ENCODE peak calls at places on chromosomes 12 and 14, in ten cellular contexts. One of them, this sample, is unnamed.

GRCh38 chr14:85529803-85530574 is at the start of gene FLRT2:
- DNase-seq in GM04504: peak; percentile 58
- DNase-seq in amniotic stem cell: peak; percentile 70
- DNase-seq in stimulated activated CD4-positive, alpha-beta T cell treated with anti-CD3 and anti-CD28 coated beads, Interleukin-15, amount 100 ng/mL, for 24 hours: peak; percentile 11
- DNase-seq in stimulated activated naive CD8-positive, alpha-beta T cell treated with anti-CD3 and anti-CD28 coated beads, Interleukin-15, Interleukin-2, amounts not matched to agents 100 U/mL and 50 U/mL, for 24 hours: peak; percentile 3
- DNase-seq in ACHN: no peak
- DNase-seq in Caco-2: no peak
- DNase-seq in WTC11: peak; percentile 33
- DNase-seq in RPMI7951: peak; percentile 76
- DNase-seq in keratinocyte: no peak
- DNase-seq in this sample: peak; percentile 57

GRCh38 chr12:31035944-31036665 is 37.6 kb upstream of the DDX11 start:
- DNase-seq in GM04504: no peak
- DNase-seq in amniotic stem cell: no peak
- DNase-seq in stimulated activated CD4-positive, alpha-beta T cell treated with anti-CD3 and anti-CD28 coated beads, Interleukin-15, amount 100 ng/mL, for 24 hours: no peak
- DNase-seq in stimulated activated naive CD8-positive, alpha-beta T cell treated with anti-CD3 and anti-CD28 coated beads, Interleukin-15, Interleukin-2, amounts not matched to agents 100 U/mL and 50 U/mL, for 24 hours: no peak
- DNase-seq in ACHN: no peak
- DNase-seq in Caco-2: no peak
- DNase-seq in WTC11: no peak
- DNase-seq in RPMI7951: no peak
- DNase-seq in keratinocyte: no peak
- DNase-seq in this sample: no peak

GRCh38 chr12:6202331-6202730 is 2.1 kb downstream of the CD9 start:
- DNase-seq in GM04504: no peak
- DNase-seq in amniotic stem cell: no peak
- DNase-seq in stimulated activated CD4-positive, alpha-beta T cell treated with anti-CD3 and anti-CD28 coated beads, Interleukin-15, amount 100 ng/mL, for 24 hours: no peak
- DNase-seq in stimulated activated naive CD8-positive, alpha-beta T cell treated with anti-CD3 and anti-CD28 coated beads, Interleukin-15, Interleukin-2, amounts not matched to agents 100 U/mL and 50 U/mL, for 24 hours: no peak
- DNase-seq in ACHN: no peak
- DNase-seq in Caco-2: no peak
- DNase-seq in WTC11: no peak
- DNase-seq in RPMI7951: no peak
- DNase-seq in keratinocyte: no peak
- DNase-seq in this sample: no peak

GRCh38 chr12:64560395-64561301 is 49.6 kb upstream of the RASSF3 start:
- DNase-seq in GM04504: peak; percentile 51
- DNase-seq in amniotic stem cell: peak; percentile 77
- DNase-seq in stimulated activated CD4-positive, alpha-beta T cell treated with anti-CD3 and anti-CD28 coated beads, Interleukin-15, amount 100 ng/mL, for 24 hours: no peak
- DNase-seq in stimulated activated naive CD8-positive, alpha-beta T cell treated with anti-CD3 and anti-CD28 coated beads, Interleukin-15, Interleukin-2, amounts not matched to agents 100 U/mL and 50 U/mL, for 24 hours: no peak
- DNase-seq in ACHN: peak; percentile 31
- DNase-seq in Caco-2: no peak
- DNase-seq in WTC11: no peak
- DNase-seq in RPMI7951: peak; percentile 91
- DNase-seq in keratinocyte: peak; percentile 13
- DNase-seq in this sample: peak; percentile 60

GRCh38 chr14:96795443-96795842 is 1.7 kb upstream of the VRK1 start:
- DNase-seq in GM04504: no peak
- DNase-seq in amniotic stem cell: no peak
- DNase-seq in stimulated activated CD4-positive, alpha-beta T cell treated with anti-CD3 and anti-CD28 coated beads, Interleukin-15, amount 100 ng/mL, for 24 hours: no peak
- DNase-seq in stimulated activated naive CD8-positive, alpha-beta T cell treated with anti-CD3 and anti-CD28 coated beads, Interleukin-15, Interleukin-2, amounts not matched to agents 100 U/mL and 50 U/mL, for 24 hours: no peak
- DNase-seq in ACHN: no peak
- DNase-seq in Caco-2: no peak
- DNase-seq in WTC11: no peak
- DNase-seq in RPMI7951: no peak
- DNase-seq in keratinocyte: no peak
- DNase-seq in this sample: no peak

GRCh38 chr12:6377667-6377994 is 2.3 kb upstream of the SCNN1A start:
- DNase-seq in GM04504: no peak
- DNase-seq in amniotic stem cell: no peak
- DNase-seq in stimulated activated CD4-positive, alpha-beta T cell treated with anti-CD3 and anti-CD28 coated beads, Interleukin-15, amount 100 ng/mL, for 24 hours: no peak
- DNase-seq in stimulated activated naive CD8-positive, alpha-beta T cell treated with anti-CD3 and anti-CD28 coated beads, Interleukin-15, Interleukin-2, amounts not matched to agents 100 U/mL and 50 U/mL, for 24 hours: no peak
- DNase-seq in ACHN: no peak
- DNase-seq in Caco-2: no peak
- DNase-seq in WTC11: no peak
- DNase-seq in RPMI7951: no peak
- DNase-seq in keratinocyte: no peak
- DNase-seq in this sample: no peak

GRCh38 chr14:100571837-100572236 is 15.4 kb downstream of the BEGAIN start:
- DNase-seq in GM04504: no peak
- DNase-seq in amniotic stem cell: no peak
- DNase-seq in stimulated activated CD4-positive, alpha-beta T cell treated with anti-CD3 and anti-CD28 coated beads, Interleukin-15, amount 100 ng/mL, for 24 hours: no peak
- DNase-seq in stimulated activated naive CD8-positive, alpha-beta T cell treated with anti-CD3 and anti-CD28 coated beads, Interleukin-15, Interleukin-2, amounts not matched to agents 100 U/mL and 50 U/mL, for 24 hours: no peak
- DNase-seq in ACHN: no peak
- DNase-seq in Caco-2: no peak
- DNase-seq in WTC11: no peak
- DNase-seq in RPMI7951: no peak
- DNase-seq in keratinocyte: no peak
- DNase-seq in this sample: no peak

GRCh38 chr14:49961270-49962222 is 68.7 kb downstream of the ARF6 start:
- DNase-seq in GM04504: no peak
- DNase-seq in amniotic stem cell: no peak
- DNase-seq in stimulated activated CD4-positive, alpha-beta T cell treated with anti-CD3 and anti-CD28 coated beads, Interleukin-15, amount 100 ng/mL, for 24 hours: peak; percentile 32
- DNase-seq in stimulated activated naive CD8-positive, alpha-beta T cell treated with anti-CD3 and anti-CD28 coated beads, Interleukin-15, Interleukin-2, amounts not matched to agents 100 U/mL and 50 U/mL, for 24 hours: no peak
- DNase-seq in ACHN: no peak
- DNase-seq in Caco-2: no peak
- DNase-seq in WTC11: no peak
- DNase-seq in RPMI7951: no peak
- DNase-seq in keratinocyte: no peak
- DNase-seq in this sample: no peak

GRCh38 chr12:3266638-3267037 is 189.5 kb downstream of the TSPAN9 start:
- DNase-seq in GM04504: no peak
- DNase-seq in amniotic stem cell: no peak
- DNase-seq in stimulated activated CD4-positive, alpha-beta T cell treated with anti-CD3 and anti-CD28 coated beads, Interleukin-15, amount 100 ng/mL, for 24 hours: no peak
- DNase-seq in stimulated activated naive CD8-positive, alpha-beta T cell treated with anti-CD3 and anti-CD28 coated beads, Interleukin-15, Interleukin-2, amounts not matched to agents 100 U/mL and 50 U/mL, for 24 hours: no peak
- DNase-seq in ACHN: no peak
- DNase-seq in Caco-2: no peak
- DNase-seq in WTC11: no peak
- DNase-seq in RPMI7951: no peak
- DNase-seq in keratinocyte: no peak
- DNase-seq in this sample: no peak

GRCh38 chr12:7068240-7068993 is 7.9 kb downstream of the C1S start:
- DNase-seq in GM04504: no peak
- DNase-seq in amniotic stem cell: no peak
- DNase-seq in stimulated activated CD4-positive, alpha-beta T cell treated with anti-CD3 and anti-CD28 coated beads, Interleukin-15, amount 100 ng/mL, for 24 hours: no peak
- DNase-seq in stimulated activated naive CD8-positive, alpha-beta T cell treated with anti-CD3 and anti-CD28 coated beads, Interleukin-15, Interleukin-2, amounts not matched to agents 100 U/mL and 50 U/mL, for 24 hours: no peak
- DNase-seq in ACHN: no peak
- DNase-seq in Caco-2: no peak
- DNase-seq in WTC11: no peak
- DNase-seq in RPMI7951: no peak
- DNase-seq in keratinocyte: no peak
- DNase-seq in this sample: no peak

GRCh38 chr12:128069359-128069997 is 197.5 kb upstream of the TMEM132C start:
- DNase-seq in GM04504: peak; percentile 31
- DNase-seq in amniotic stem cell: peak; percentile 15
- DNase-seq in stimulated activated CD4-positive, alpha-beta T cell treated with anti-CD3 and anti-CD28 coated beads, Interleukin-15, amount 100 ng/mL, for 24 hours: peak; percentile 49
- DNase-seq in stimulated activated naive CD8-positive, alpha-beta T cell treated with anti-CD3 and anti-CD28 coated beads, Interleukin-15, Interleukin-2, amounts not matched to agents 100 U/mL and 50 U/mL, for 24 hours: peak; percentile 23
- DNase-seq in ACHN: peak; percentile 78
- DNase-seq in Caco-2: peak; percentile 36
- DNase-seq in WTC11: peak; percentile 19
- DNase-seq in RPMI7951: peak; percentile 29
- DNase-seq in keratinocyte: no peak
- DNase-seq in this sample: no peak

GRCh38 chr14:91985521-91986255 is 38.2 kb upstream of the FBLN5 start:
- DNase-seq in GM04504: no peak
- DNase-seq in amniotic stem cell: no peak
- DNase-seq in stimulated activated CD4-positive, alpha-beta T cell treated with anti-CD3 and anti-CD28 coated beads, Interleukin-15, amount 100 ng/mL, for 24 hours: no peak
- DNase-seq in stimulated activated naive CD8-positive, alpha-beta T cell treated with anti-CD3 and anti-CD28 coated beads, Interleukin-15, Interleukin-2, amounts not matched to agents 100 U/mL and 50 U/mL, for 24 hours: no peak
- DNase-seq in ACHN: no peak
- DNase-seq in Caco-2: no peak
- DNase-seq in WTC11: no peak
- DNase-seq in RPMI7951: no peak
- DNase-seq in keratinocyte: no peak
- DNase-seq in this sample: no peak

GRCh38 chr12:131065801-131066200 is 112.1 kb downstream of the ADGRD1 start:
- DNase-seq in GM04504: no peak
- DNase-seq in amniotic stem cell: no peak
- DNase-seq in stimulated activated CD4-positive, alpha-beta T cell treated with anti-CD3 and anti-CD28 coated beads, Interleukin-15, amount 100 ng/mL, for 24 hours: no peak
- DNase-seq in stimulated activated naive CD8-positive, alpha-beta T cell treated with anti-CD3 and anti-CD28 coated beads, Interleukin-15, Interleukin-2, amounts not matched to agents 100 U/mL and 50 U/mL, for 24 hours: no peak
- DNase-seq in ACHN: no peak
- DNase-seq in Caco-2: no peak
- DNase-seq in WTC11: no peak
- DNase-seq in RPMI7951: no peak
- DNase-seq in keratinocyte: no peak
- DNase-seq in this sample: no peak

GRCh38 chr14:21227150-21227549 is 42.1 kb downstream of the HNRNPC start:
- DNase-seq in GM04504: no peak
- DNase-seq in amniotic stem cell: no peak
- DNase-seq in stimulated activated CD4-positive, alpha-beta T cell treated with anti-CD3 and anti-CD28 coated beads, Interleukin-15, amount 100 ng/mL, for 24 hours: no peak
- DNase-seq in stimulated activated naive CD8-positive, alpha-beta T cell treated with anti-CD3 and anti-CD28 coated beads, Interleukin-15, Interleukin-2, amounts not matched to agents 100 U/mL and 50 U/mL, for 24 hours: no peak
- DNase-seq in ACHN: no peak
- DNase-seq in Caco-2: no peak
- DNase-seq in WTC11: no peak
- DNase-seq in RPMI7951: no peak
- DNase-seq in keratinocyte: no peak
- DNase-seq in this sample: no peak

GRCh38 chr12:62466018-62466595 is 519 bp upstream of the MON2 start:
- DNase-seq in GM04504: no peak
- DNase-seq in amniotic stem cell: peak; percentile 5
- DNase-seq in stimulated activated CD4-positive, alpha-beta T cell treated with anti-CD3 and anti-CD28 coated beads, Interleukin-15, amount 100 ng/mL, for 24 hours: peak; percentile 40
- DNase-seq in stimulated activated naive CD8-positive, alpha-beta T cell treated with anti-CD3 and anti-CD28 coated beads, Interleukin-15, Interleukin-2, amounts not matched to agents 100 U/mL and 50 U/mL, for 24 hours: peak; percentile 32
- DNase-seq in ACHN: peak; percentile 65
- DNase-seq in Caco-2: peak; percentile 34
- DNase-seq in WTC11: peak; percentile 24
- DNase-seq in RPMI7951: peak; percentile 49
- DNase-seq in keratinocyte: no peak
- DNase-seq in this sample: peak; percentile 23

GRCh38 chr12:8828514-8829127 is 6.2 kb downstream of the A2ML1 start:
- DNase-seq in GM04504: no peak
- DNase-seq in amniotic stem cell: no peak
- DNase-seq in stimulated activated CD4-positive, alpha-beta T cell treated with anti-CD3 and anti-CD28 coated beads, Interleukin-15, amount 100 ng/mL, for 24 hours: no peak
- DNase-seq in stimulated activated naive CD8-positive, alpha-beta T cell treated with anti-CD3 and anti-CD28 coated beads, Interleukin-15, Interleukin-2, amounts not matched to agents 100 U/mL and 50 U/mL, for 24 hours: no peak
- DNase-seq in ACHN: no peak
- DNase-seq in Caco-2: no peak
- DNase-seq in WTC11: no peak
- DNase-seq in RPMI7951: no peak
- DNase-seq in keratinocyte: no peak
- DNase-seq in this sample: no peak

GRCh38 chr14:44962573-44963528 is 861 bp downstream of the TOGARAM1 start:
- DNase-seq in GM04504: no peak
- DNase-seq in amniotic stem cell: no peak
- DNase-seq in stimulated activated CD4-positive, alpha-beta T cell treated with anti-CD3 and anti-CD28 coated beads, Interleukin-15, amount 100 ng/mL, for 24 hours: peak; percentile 37
- DNase-seq in stimulated activated naive CD8-positive, alpha-beta T cell treated with anti-CD3 and anti-CD28 coated beads, Interleukin-15, Interleukin-2, amounts not matched to agents 100 U/mL and 50 U/mL, for 24 hours: peak; percentile 40
- DNase-seq in ACHN: peak; percentile 35
- DNase-seq in Caco-2: peak; percentile 18
- DNase-seq in WTC11: peak; percentile 39
- DNase-seq in RPMI7951: peak; percentile 29
- DNase-seq in keratinocyte: no peak
- DNase-seq in this sample: no peak

GRCh38 chr12:9103050-9103854 is 12.5 kb downstream of the A2M start:
- DNase-seq in GM04504: no peak
- DNase-seq in amniotic stem cell: no peak
- DNase-seq in stimulated activated CD4-positive, alpha-beta T cell treated with anti-CD3 and anti-CD28 coated beads, Interleukin-15, amount 100 ng/mL, for 24 hours: no peak
- DNase-seq in stimulated activated naive CD8-positive, alpha-beta T cell treated with anti-CD3 and anti-CD28 coated beads, Interleukin-15, Interleukin-2, amounts not matched to agents 100 U/mL and 50 U/mL, for 24 hours: no peak
- DNase-seq in ACHN: no peak
- DNase-seq in Caco-2: no peak
- DNase-seq in WTC11: no peak
- DNase-seq in RPMI7951: no peak
- DNase-seq in keratinocyte: no peak
- DNase-seq in this sample: no peak

GRCh38 chr12:53733051-53733812 is 6.0 kb upstream of the CALCOCO1 start:
- DNase-seq in GM04504: no peak
- DNase-seq in amniotic stem cell: no peak
- DNase-seq in stimulated activated CD4-positive, alpha-beta T cell treated with anti-CD3 and anti-CD28 coated beads, Interleukin-15, amount 100 ng/mL, for 24 hours: no peak
- DNase-seq in stimulated activated naive CD8-positive, alpha-beta T cell treated with anti-CD3 and anti-CD28 coated beads, Interleukin-15, Interleukin-2, amounts not matched to agents 100 U/mL and 50 U/mL, for 24 hours: no peak
- DNase-seq in ACHN: no peak
- DNase-seq in Caco-2: no peak
- DNase-seq in WTC11: no peak
- DNase-seq in RPMI7951: peak; percentile 11
- DNase-seq in keratinocyte: no peak
- DNase-seq in this sample: no peak

GRCh38 chr12:15830538-15830937 is 41.4 kb upstream of the EPS8 start:
- DNase-seq in GM04504: no peak
- DNase-seq in amniotic stem cell: no peak
- DNase-seq in stimulated activated CD4-positive, alpha-beta T cell treated with anti-CD3 and anti-CD28 coated beads, Interleukin-15, amount 100 ng/mL, for 24 hours: no peak
- DNase-seq in stimulated activated naive CD8-positive, alpha-beta T cell treated with anti-CD3 and anti-CD28 coated beads, Interleukin-15, Interleukin-2, amounts not matched to agents 100 U/mL and 50 U/mL, for 24 hours: no peak
- DNase-seq in ACHN: no peak
- DNase-seq in Caco-2: no peak
- DNase-seq in WTC11: no peak
- DNase-seq in RPMI7951: no peak
- DNase-seq in keratinocyte: no peak
- DNase-seq in this sample: peak; percentile 86

GRCh38 chr12:47190271-47190750 is 110.6 kb upstream of the AMIGO2 start:
- DNase-seq in GM04504: no peak
- DNase-seq in amniotic stem cell: no peak
- DNase-seq in stimulated activated CD4-positive, alpha-beta T cell treated with anti-CD3 and anti-CD28 coated beads, Interleukin-15, amount 100 ng/mL, for 24 hours: peak; percentile 57
- DNase-seq in stimulated activated naive CD8-positive, alpha-beta T cell treated with anti-CD3 and anti-CD28 coated beads, Interleukin-15, Interleukin-2, amounts not matched to agents 100 U/mL and 50 U/mL, for 24 hours: peak; percentile 34
- DNase-seq in ACHN: no peak
- DNase-seq in Caco-2: no peak
- DNase-seq in WTC11: no peak
- DNase-seq in RPMI7951: peak; percentile 51
- DNase-seq in keratinocyte: peak; percentile 25
- DNase-seq in this sample: peak; percentile 33

GRCh38 chr14:63308723-63309317 is 9.9 kb downstream of the GPHB5 start:
- DNase-seq in GM04504: no peak
- DNase-seq in amniotic stem cell: no peak
- DNase-seq in stimulated activated CD4-positive, alpha-beta T cell treated with anti-CD3 and anti-CD28 coated beads, Interleukin-15, amount 100 ng/mL, for 24 hours: peak; percentile 28
- DNase-seq in stimulated activated naive CD8-positive, alpha-beta T cell treated with anti-CD3 and anti-CD28 coated beads, Interleukin-15, Interleukin-2, amounts not matched to agents 100 U/mL and 50 U/mL, for 24 hours: peak; percentile 15
- DNase-seq in ACHN: peak; percentile 6
- DNase-seq in Caco-2: peak; percentile 53
- DNase-seq in WTC11: peak; percentile 62
- DNase-seq in RPMI7951: no peak
- DNase-seq in keratinocyte: no peak
- DNase-seq in this sample: no peak

GRCh38 chr12:97535582-97535981 is 73.0 kb downstream of the RMST start:
- DNase-seq in GM04504: no peak
- DNase-seq in amniotic stem cell: no peak
- DNase-seq in stimulated activated CD4-positive, alpha-beta T cell treated with anti-CD3 and anti-CD28 coated beads, Interleukin-15, amount 100 ng/mL, for 24 hours: no peak
- DNase-seq in stimulated activated naive CD8-positive, alpha-beta T cell treated with anti-CD3 and anti-CD28 coated beads, Interleukin-15, Interleukin-2, amounts not matched to agents 100 U/mL and 50 U/mL, for 24 hours: no peak
- DNase-seq in ACHN: peak; percentile 20
- DNase-seq in Caco-2: no peak
- DNase-seq in WTC11: no peak
- DNase-seq in RPMI7951: no peak
- DNase-seq in keratinocyte: no peak
- DNase-seq in this sample: no peak

GRCh38 chr12:10285919-10286318 is 21.8 kb upstream of the KLRD1 start:
- DNase-seq in GM04504: no peak
- DNase-seq in amniotic stem cell: no peak
- DNase-seq in stimulated activated CD4-positive, alpha-beta T cell treated with anti-CD3 and anti-CD28 coated beads, Interleukin-15, amount 100 ng/mL, for 24 hours: peak; percentile 35
- DNase-seq in stimulated activated naive CD8-positive, alpha-beta T cell treated with anti-CD3 and anti-CD28 coated beads, Interleukin-15, Interleukin-2, amounts not matched to agents 100 U/mL and 50 U/mL, for 24 hours: peak; percentile 40
- DNase-seq in ACHN: no peak
- DNase-seq in Caco-2: no peak
- DNase-seq in WTC11: no peak
- DNase-seq in RPMI7951: no peak
- DNase-seq in keratinocyte: no peak
- DNase-seq in this sample: no peak

GRCh38 chr14:92316937-92317336 is 6.0 kb upstream of the SLC24A4 start:
- DNase-seq in GM04504: no peak
- DNase-seq in amniotic stem cell: no peak
- DNase-seq in stimulated activated CD4-positive, alpha-beta T cell treated with anti-CD3 and anti-CD28 coated beads, Interleukin-15, amount 100 ng/mL, for 24 hours: peak; percentile 7
- DNase-seq in stimulated activated naive CD8-positive, alpha-beta T cell treated with anti-CD3 and anti-CD28 coated beads, Interleukin-15, Interleukin-2, amounts not matched to agents 100 U/mL and 50 U/mL, for 24 hours: no peak
- DNase-seq in ACHN: no peak
- DNase-seq in Caco-2: peak; percentile 3
- DNase-seq in WTC11: no peak
- DNase-seq in RPMI7951: peak; percentile 8
- DNase-seq in keratinocyte: peak; percentile 32
- DNase-seq in this sample: no peak

GRCh38 chr12:72330291-72330690 is 58.1 kb downstream of the TRHDE start:
- DNase-seq in GM04504: no peak
- DNase-seq in amniotic stem cell: no peak
- DNase-seq in stimulated activated CD4-positive, alpha-beta T cell treated with anti-CD3 and anti-CD28 coated beads, Interleukin-15, amount 100 ng/mL, for 24 hours: no peak
- DNase-seq in stimulated activated naive CD8-positive, alpha-beta T cell treated with anti-CD3 and anti-CD28 coated beads, Interleukin-15, Interleukin-2, amounts not matched to agents 100 U/mL and 50 U/mL, for 24 hours: no peak
- DNase-seq in ACHN: no peak
- DNase-seq in Caco-2: no peak
- DNase-seq in WTC11: peak; percentile 21
- DNase-seq in RPMI7951: peak; percentile 26
- DNase-seq in keratinocyte: no peak
- DNase-seq in this sample: no peak

GRCh38 chr14:104195854-104196253 is 57.5 kb downstream of the KIF26A start:
- DNase-seq in GM04504: no peak
- DNase-seq in amniotic stem cell: no peak
- DNase-seq in stimulated activated CD4-positive, alpha-beta T cell treated with anti-CD3 and anti-CD28 coated beads, Interleukin-15, amount 100 ng/mL, for 24 hours: no peak
- DNase-seq in stimulated activated naive CD8-positive, alpha-beta T cell treated with anti-CD3 and anti-CD28 coated beads, Interleukin-15, Interleukin-2, amounts not matched to agents 100 U/mL and 50 U/mL, for 24 hours: no peak
- DNase-seq in ACHN: no peak
- DNase-seq in Caco-2: no peak
- DNase-seq in WTC11: no peak
- DNase-seq in RPMI7951: no peak
- DNase-seq in keratinocyte: no peak
- DNase-seq in this sample: no peak

GRCh38 chr12:10213168-10214130 is 772 bp downstream of the GABARAPL1 start:
- DNase-seq in GM04504: no peak
- DNase-seq in amniotic stem cell: no peak
- DNase-seq in stimulated activated CD4-positive, alpha-beta T cell treated with anti-CD3 and anti-CD28 coated beads, Interleukin-15, amount 100 ng/mL, for 24 hours: peak; percentile 81
- DNase-seq in stimulated activated naive CD8-positive, alpha-beta T cell treated with anti-CD3 and anti-CD28 coated beads, Interleukin-15, Interleukin-2, amounts not matched to agents 100 U/mL and 50 U/mL, for 24 hours: peak; percentile 79
- DNase-seq in ACHN: peak; percentile 86
- DNase-seq in Caco-2: peak; percentile 71
- DNase-seq in WTC11: peak; percentile 60
- DNase-seq in RPMI7951: peak; percentile 80
- DNase-seq in keratinocyte: no peak
- DNase-seq in this sample: no peak

This sample was measured in HS-27A.